ENCODE peak calls at places on chromosome 21, in four cellular contexts. M, U, L and F are unnamed samples.

GRCh38 chr21:43375827-43376795 is 50.8 kb downstream of the SIK1 start:
- DNase-seq in M (no peak), U (no peak), L (no peak), F (no peak)

GRCh38 chr21:41611966-41612606 is 104.1 kb upstream of the TMPRSS2 start:
- DNase-seq in M (no peak), U (peak), L (peak), F (peak)

GRCh38 chr21:35619184-35619583 is 441.1 kb downstream of the SETD4 start:
- DNase-seq in M (peak), U (no peak), L (no peak), F (peak)

GRCh38 chr21:15066231-15066577 is 1.4 kb upstream of the NRIP1 start:
- DNase-seq in M (peak), U (no peak), L (no peak), F (no peak)

GRCh38 chr21:43734830-43735229 is 15.9 kb downstream of the PDXK start:
- DNase-seq in M (no peak), U (no peak), L (no peak), F (no peak)

GRCh38 chr21:23900727-23901126 is 1706.6 kb downstream of the MRPL39 start:
- DNase-seq in M (no peak), U (no peak), L (no peak), F (no peak)

GRCh38 chr21:14877581-14878228 is 187.1 kb downstream of the NRIP1 start:
- DNase-seq in M (peak), U (no peak), L (no peak), F (no peak)

GRCh38 chr21:33302055-33302454 is 22.7 kb upstream of the IFNAR1 start:
- DNase-seq in M (no peak), U (no peak), L (no peak), F (no peak)

GRCh38 chr21:45998276-45998701 is 16.7 kb downstream of the COL6A1 start:
- DNase-seq in M (no peak), U (no peak), L (no peak), F (no peak)

GRCh38 chr21:46091631-46092025 is 6.3 kb upstream of the COL6A2 start:
- DNase-seq in M (no peak), U (no peak), L (no peak), F (no peak)

GRCh38 chr21:46297311-46298082 is 11.4 kb downstream of the YBEY start:
- DNase-seq in M (peak), U (no peak), L (no peak), F (no peak)

GRCh38 chr21:21851657-21852056 is 853.4 kb downstream of the NCAM2 start:
- DNase-seq in M (no peak), U (no peak), L (no peak), F (no peak)

GRCh38 chr21:34243562-34243961 is 120.2 kb upstream of the KCNE2 start:
- DNase-seq in M (peak), U (no peak), L (no peak), F (peak)

GRCh38 chr21:42469272-42469671 is 26.8 kb downstream of the RSPH1 start:
- DNase-seq in M (no peak), U (no peak), L (no peak), F (no peak)

GRCh38 chr21:17613242-17613676 is 558 bp upstream of the BTG3 start:
- DNase-seq in M (peak), U (no peak), L (no peak), F (no peak)

GRCh38 chr21:17491716-17492414 is 21.0 kb upstream of the CXADR start:
- DNase-seq in M (peak), U (peak), L (no peak), F (peak)

GRCh38 chr21:33383056-33383888 is 19.9 kb upstream of the IFNGR2 start:
- DNase-seq in M (peak), U (no peak), L (peak), F (peak)

GRCh38 chr21:31623664-31624063 is 35.8 kb upstream of the SOD1 start:
- DNase-seq in M (peak), U (no peak), L (peak), F (peak)
- TF ChIP-seq CTCF in M (peak), U (no peak), L (peak), F (no peak)

GRCh38 chr21:27261676-27262075 is 294.8 kb upstream of the ADAMTS5 start:
- DNase-seq in M (no peak), U (no peak), L (no peak), F (no peak)

GRCh38 chr21:27260728-27261127 is 293.8 kb upstream of the ADAMTS5 start:
- DNase-seq in M (no peak), U (no peak), L (no peak), F (no peak)

GRCh38 chr21:27258756-27259429 is 292.0 kb upstream of the ADAMTS5 start:
- DNase-seq in M (no peak), U (no peak), L (no peak), F (no peak)

DNA sequence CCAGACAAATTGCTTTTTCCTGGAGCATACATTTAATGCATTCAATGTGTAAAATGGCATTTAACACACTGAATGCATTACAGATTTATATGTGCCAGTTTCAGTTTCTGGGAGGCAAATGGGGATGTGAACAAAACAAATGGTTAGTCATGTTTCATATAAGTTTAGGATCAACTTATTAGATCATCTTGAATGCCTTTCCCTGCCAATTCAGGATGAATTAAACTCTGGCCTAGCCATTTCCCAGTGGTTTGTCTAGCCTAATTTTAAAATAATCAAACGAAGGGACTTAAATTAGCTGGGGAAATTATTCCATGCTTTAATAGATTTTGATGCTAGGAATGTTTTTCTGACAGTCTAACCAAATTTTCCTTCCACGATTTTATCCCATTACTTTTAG is 291.3 kb upstream of the ADAMTS5 start:
- DNase-seq in M (no peak), U (no peak), L (no peak), F (no peak)
- TF ChIP-seq MAX in M (no peak), U (no peak), L (no peak), F (no peak)

DNA sequence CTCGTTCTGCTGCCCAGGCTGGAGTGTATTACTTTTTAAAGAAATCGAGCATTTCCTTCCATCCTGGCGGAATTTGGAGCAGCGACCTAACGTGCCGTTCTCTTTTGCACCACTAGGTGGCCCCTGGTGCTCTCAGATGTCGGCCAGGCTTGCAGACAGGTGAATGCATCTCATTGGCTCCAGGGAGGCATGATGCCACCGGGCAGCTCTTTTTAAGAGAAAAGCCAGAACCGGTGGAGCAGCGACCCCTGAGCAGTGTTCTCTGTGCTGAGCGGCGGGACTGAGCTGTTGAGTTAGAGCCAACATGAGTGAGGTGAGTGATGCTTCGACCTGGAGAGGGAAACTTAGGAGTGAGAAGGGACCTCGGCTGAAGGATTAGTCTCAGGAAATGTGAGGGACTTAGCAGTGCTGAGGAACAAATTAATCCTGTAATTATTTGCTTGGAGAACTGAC is at the start of gene PCP4:
- DNase-seq in M (no peak), U (peak), L (peak), F (peak)
- TF ChIP-seq POLR2A in M (no peak), U (no peak), L (no peak), F (no peak)

DNA sequence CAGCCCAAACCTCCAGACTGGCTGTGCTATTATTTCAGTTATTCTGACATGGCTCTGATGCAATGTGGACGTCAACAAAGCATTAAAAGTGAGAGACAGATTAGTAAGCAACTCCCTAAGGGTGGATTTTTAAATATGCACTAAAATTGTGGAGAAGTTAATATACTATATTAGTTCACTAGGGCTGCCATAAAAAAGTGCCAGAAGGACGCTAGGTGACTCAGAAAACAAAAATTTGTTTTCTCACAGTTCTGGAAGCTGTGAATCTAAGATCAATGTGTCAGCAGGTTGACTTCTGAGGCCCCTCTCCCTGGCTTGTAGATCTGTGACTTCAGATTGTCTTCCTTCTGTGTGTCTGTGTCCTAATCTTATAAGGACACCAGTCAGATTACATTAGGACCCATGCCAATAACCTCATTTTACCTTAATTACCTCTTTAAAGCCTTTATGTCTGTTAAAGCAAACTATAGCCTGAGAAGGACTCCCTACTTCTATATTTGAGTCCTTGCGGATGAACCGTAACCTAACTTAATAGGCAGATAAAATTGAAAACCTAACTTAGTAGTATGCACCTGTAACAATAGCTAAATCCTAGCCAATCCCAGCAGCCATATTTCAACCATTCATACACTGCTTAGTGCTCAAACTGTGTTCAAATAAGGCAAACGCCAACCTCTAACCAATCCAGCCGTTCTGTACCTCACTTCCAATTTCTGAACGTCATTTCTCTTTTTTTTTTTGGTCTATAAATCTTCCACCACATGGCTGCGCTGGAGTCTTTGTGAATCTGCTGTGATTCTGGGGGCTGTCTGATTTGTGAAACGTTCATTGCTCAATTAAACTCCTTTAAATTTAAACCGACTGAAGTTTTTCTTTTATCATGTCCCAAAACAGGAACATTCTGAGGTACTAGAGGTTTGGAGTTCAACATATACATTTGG is 65.9 kb upstream of the BACH1 start:
- DNase-seq in M (peak), U (no peak), L (no peak), F (peak)
- TF ChIP-seq CTCF in M (no peak), U (no peak), L (peak), F (no peak)

GRCh38 chr21:25907573-25908275 is 173.0 kb downstream of the GABPA start:
- DNase-seq in M (peak), U (no peak), L (no peak), F (no peak)
- TF ChIP-seq MAX in M (no peak), U (no peak), L (no peak), F (no peak)

GRCh38 chr21:36636439-36636838 is 62.5 kb upstream of the SIM2 start:
- DNase-seq in M (no peak), U (no peak), L (no peak), F (no peak)
- TF ChIP-seq POLR2A in M (no peak), U (no peak), L (no peak), F (no peak)

DNA sequence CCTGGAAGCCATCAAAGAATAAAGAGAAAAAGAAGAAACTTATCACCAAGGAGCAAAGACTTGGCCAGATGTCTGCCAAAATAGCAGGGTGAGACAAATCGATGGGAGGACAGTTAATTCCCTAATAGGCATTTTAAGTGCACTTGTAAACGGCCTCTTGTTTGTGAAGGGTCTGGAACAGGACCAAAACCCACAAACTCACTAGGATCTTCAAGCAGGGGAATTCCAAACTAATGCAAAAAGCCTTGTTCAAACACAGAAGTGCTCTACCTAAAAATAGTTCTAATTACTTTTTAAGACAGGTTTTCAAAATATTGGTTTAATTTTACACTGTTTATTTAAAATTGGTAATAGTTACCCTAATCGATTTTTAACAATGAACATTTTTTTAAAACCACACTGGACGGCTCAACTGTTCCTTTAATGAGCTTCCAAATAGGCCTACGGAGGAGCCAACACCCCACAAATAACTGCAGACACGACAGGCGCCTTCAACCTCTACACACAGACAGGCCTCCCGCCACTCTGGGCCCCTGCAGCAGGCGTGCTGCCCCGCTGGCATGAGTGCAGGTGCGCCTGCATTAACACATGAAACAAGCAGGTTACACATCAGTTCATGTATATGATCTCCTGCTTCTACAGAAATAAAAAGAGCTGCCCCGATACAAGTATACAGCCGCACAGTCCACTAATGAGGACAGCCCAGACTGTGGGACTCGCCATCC is 15.8 kb downstream of the UBE2G2 start:
- DNase-seq in M (no peak), U (no peak), L (no peak), F (no peak)
- TF ChIP-seq CTCF in M (no peak), U (no peak), L (no peak), F (no peak)